ENCODE peak calls at places on chromosome 21, in nine cellular contexts. O is left lung, G is cardiac muscle cell, X is transverse colon, V is adrenal gland, L is IMR-90, K is psoas muscle, S is K562, A is Peyer's patch. R is an unnamed sample.
A peak's percentile ranks its signal among the peaks of the same experiment; 100 is the strongest.

GRCh38 chr21:25838809-25839208 is 104.0 kb downstream of the GABPA start:
- DNase-seq in K (no peak), O (no peak), X (no peak), V (no peak), S (no peak), A (no peak), G (no peak), L (peak; percentile 20), R (no peak)

GRCh38 chr21:46046471-46046870 is 51.4 kb upstream of the COL6A2 start:
- DNase-seq in A (peak; percentile 33), L (no peak), K (no peak), S (no peak), O (peak; percentile 24), X (no peak), G (no peak), V (no peak), R (no peak)

GRCh38 chr21:35945089-35945671 is 115.1 kb downstream of the SETD4 start:
- DNase-seq in K (no peak), S (peak; percentile 14), A (no peak), O (no peak), G (no peak), V (no peak), X (no peak), L (no peak), R (no peak)

GRCh38 chr21:26965567-26966359 is 1.1 kb downstream of the ADAMTS5 start:
- DNase-seq in V (no peak), L (peak; percentile 12), X (peak; percentile 21), S (no peak), G (peak; percentile 56), A (peak; percentile 48), O (peak; percentile 75), K (peak; percentile 62), R (no peak)

GRCh38 chr21:15319727-15320126 is 254.9 kb upstream of the NRIP1 start:
- DNase-seq in O (no peak), G (no peak), K (no peak), L (no peak), A (no peak), X (no peak), S (no peak), V (no peak), R (no peak)

GRCh38 chr21:26626187-26626586 is 53.1 kb upstream of the CYYR1 start:
- DNase-seq in A (no peak), S (no peak), G (no peak), O (peak; percentile 74), V (no peak), X (no peak), L (no peak), K (no peak), R (no peak)

GRCh38 chr21:26140185-26140584 is 30.4 kb downstream of the APP start:
- DNase-seq in A (peak; percentile 56), X (peak; percentile 44), G (no peak), L (peak; percentile 99), S (peak; percentile 2), K (peak; percentile 31), V (peak; percentile 64), O (no peak), R (no peak)

GRCh38 chr21:15943009-15943666 is 213.4 kb downstream of the USP25 start:
- DNase-seq in A (no peak), O (no peak), G (no peak), K (no peak), L (peak; percentile 4), S (no peak), V (no peak), X (no peak), R (no peak)

GRCh38 chr21:36883532-36884486 is 82.7 kb downstream of the HLCS start:
- DNase-seq in L (peak; percentile 59), K (no peak), X (no peak), V (no peak), A (no peak), S (no peak), O (no peak), G (no peak), R (no peak)

GRCh38 chr21:15003463-15004135 is 61.2 kb downstream of the NRIP1 start:
- DNase-seq in O (no peak), K (no peak), V (peak; percentile 33), L (no peak), X (no peak), S (no peak), G (peak; percentile 18), A (no peak), R (no peak)

GRCh38 chr21:31667141-31667540 is 7.6 kb downstream of the SOD1 start:
- DNase-seq in V (no peak), L (no peak), A (no peak), K (no peak), O (no peak), S (no peak), X (no peak), G (no peak), R (no peak)

GRCh38 chr21:31665397-31665796 is 5.9 kb downstream of the SOD1 start:
- DNase-seq in X (no peak), K (peak; percentile 29), V (peak; percentile 62), O (no peak), A (no peak), G (no peak), L (peak; percentile 54), S (peak; percentile 34), R (no peak)

GRCh38 chr21:31660134-31660565 is 657 bp downstream of the SOD1 start:
- DNase-seq in X (peak; percentile 61), A (no peak), V (no peak), G (peak; percentile 66), L (no peak), S (no peak), K (no peak), O (no peak), R (peak; percentile 39)

GRCh38 chr21:31666445-31667010 is 7.0 kb downstream of the SOD1 start:
- DNase-seq in S (no peak), K (no peak), O (no peak), L (no peak), X (no peak), G (no peak), A (no peak), V (no peak), R (no peak)

GRCh38 chr21:31663584-31664249 is 4.2 kb downstream of the SOD1 start:
- DNase-seq in A (no peak), L (no peak), X (no peak), K (no peak), O (no peak), V (no peak), S (no peak), G (no peak), R (no peak)
- H3K27ac ChIP-seq in A (no peak overlapping the region), L (no peak overlapping the region), X (no peak overlapping the region), K (no peak overlapping the region), O (no peak overlapping the region), V (no peak overlapping the region), S (no peak overlapping the region), G (no peak overlapping the region), R (no peak overlapping the region)

GRCh38 chr21:29238052-29238966 is 60.4 kb upstream of the BACH1 start:
- DNase-seq in X (no peak), A (no peak), G (no peak), V (no peak), O (no peak), S (no peak), K (no peak), L (peak; percentile 54), R (no peak)
- H3K4me1 ChIP-seq in X (peaks cover 17% of the 10 kb centered on the region), A (peaks cover 6% of the 10 kb centered on the region), G (no peaks in the 10 kb centered on the region), V (peaks cover 16% of the 10 kb centered on the region), O (peaks cover 57% of the 10 kb centered on the region), S (no peaks in the 10 kb centered on the region), K (peaks cover 4% of the 10 kb centered on the region), L (peaks cover 13% of the 10 kb centered on the region), R (no peaks in the 10 kb centered on the region)

GRCh38 chr21:17550671-17551308 is 37.9 kb downstream of the CXADR start:
- DNase-seq in L (no peak), O (no peak), X (no peak), V (no peak), A (no peak), G (no peak), S (no peak), K (no peak), R (no peak)

GRCh38 chr21:17554619-17555472 is 42.0 kb downstream of the CXADR start:
- DNase-seq in G (peak; percentile 42), K (no peak), O (no peak), A (no peak), S (peak; percentile 8), V (no peak), X (no peak), L (peak; percentile 10), R (no peak)

GRCh38 chr21:17548262-17548661 is 35.4 kb downstream of the CXADR start:
- DNase-seq in L (peak; percentile 39), S (no peak), V (no peak), G (peak; percentile 30), A (no peak), K (no peak), X (no peak), O (no peak), R (no peak)

GRCh38 chr21:17554120-17554519 is 41.3 kb downstream of the CXADR start:
- DNase-seq in G (no peak), L (no peak), K (no peak), O (no peak), X (no peak), V (no peak), S (no peak), A (no peak), R (no peak)

DNA sequence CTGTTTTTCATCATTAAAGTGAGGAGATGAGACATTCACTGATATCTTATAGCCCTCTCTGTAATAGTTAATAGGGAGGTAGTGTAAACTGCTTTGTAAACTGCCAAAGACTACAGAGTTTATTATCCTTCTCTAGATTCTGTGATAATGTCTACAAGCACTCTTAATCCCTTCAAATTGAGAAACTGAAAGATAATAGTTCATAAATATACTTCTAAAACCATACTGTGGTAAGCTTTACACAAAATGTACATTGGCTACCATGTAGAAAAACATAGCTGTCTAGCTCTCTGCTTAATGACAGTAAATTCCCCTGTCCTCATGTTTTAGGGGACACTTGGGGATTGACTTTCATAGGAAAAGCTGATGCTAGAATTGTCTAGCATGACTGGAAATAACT is 39.6 kb downstream of the CXADR start:
- DNase-seq in L (no peak), A (no peak), S (no peak), G (no peak), O (no peak), V (no peak), X (no peak), K (no peak), R (no peak)
- H3K36me3 ChIP-seq in L (no peaks in the 10 kb centered on the region), A (peaks cover 7% of the 10 kb centered on the region), S (no peaks in the 10 kb centered on the region), G (peaks cover 4% of the 10 kb centered on the region), O (no peaks in the 10 kb centered on the region), V (no peaks in the 10 kb centered on the region), X (no peaks in the 10 kb centered on the region), K (no peaks in the 10 kb centered on the region), R (no peaks in the 10 kb centered on the region)

GRCh38 chr21:42525228-42525604 is 11.6 kb downstream of the SLC37A1 start:
- DNase-seq in K (no peak), O (no peak), L (peak; percentile 15), X (no peak), G (no peak), S (no peak), V (no peak), A (peak; percentile 49), R (no peak)

GRCh38 chr21:42522771-42523170 is 9.1 kb downstream of the SLC37A1 start:
- DNase-seq in S (no peak), V (no peak), K (no peak), A (peak; percentile 43), G (no peak), L (no peak), O (no peak), X (no peak), R (no peak)

GRCh38 chr21:42523211-42523610 is 9.6 kb downstream of the SLC37A1 start:
- DNase-seq in G (no peak), O (no peak), L (no peak), A (peak; percentile 43), X (no peak), V (no peak), K (no peak), S (no peak), R (no peak)

GRCh38 chr21:42524341-42525227 is 10.9 kb downstream of the SLC37A1 start:
- DNase-seq in O (no peak), G (peak; percentile 33), A (peak; percentile 95), L (peak; percentile 52), V (no peak), K (peak; percentile 67), S (no peak), X (peak; percentile 81), R (peak; percentile 61)

GRCh38 chr21:42523941-42524340 is 10.3 kb downstream of the SLC37A1 start:
- DNase-seq in V (no peak), X (no peak), O (no peak), G (no peak), K (no peak), A (peak; percentile 50), L (no peak), S (no peak), R (no peak)
- H3K27ac ChIP-seq in V (no peak overlapping the region), X (peak overlapping the region; percentile 86), O (peak overlapping the region; percentile 82), G (no peak overlapping the region), K (peak overlapping the region; percentile 88), A (peak overlapping the region; percentile 88), L (no peak overlapping the region), S (no peak overlapping the region), R (no peak overlapping the region)

R was measured in CD8-positive, alpha-beta memory T cell.